ENCODE peak calls at places on chromosomes 11 and 22, in seven cellular contexts. Y is A549; N is stomach; S is CD4-positive, alpha-beta T cell; F is retinal pigment epithelial cell; Z is BJ; I is H9. U is an unnamed sample.

GRCh38 chr11:70477607-70478006 is 79.3 kb downstream of the CTTN start:
- DNase-seq in Y (no peak), N (no peak), S (no peak), F (no peak), Z (no peak), I (no peak), U (no peak)

GRCh38 chr22:47352920-47353700 is 590.7 kb downstream of the TBC1D22A start:
- DNase-seq in Y (no peak), N (peak; percentile 17), S (no peak), F (no peak), Z (no peak), I (no peak), U (peak; percentile 44)

GRCh38 chr11:2580444-2581050 is 119.2 kb downstream of the KCNQ1OT1 start:
- DNase-seq in Y (no peak), N (peak; percentile 18), S (no peak), F (no peak), Z (no peak), I (peak; percentile 19), U (peak; percentile 11)

GRCh38 chr11:119618208-119618909 is 110.6 kb downstream of the NECTIN1 start:
- DNase-seq in Y (no peak), N (no peak), S (no peak), F (no peak), Z (no peak), I (peak; percentile 27), U (no peak)

GRCh38 chr11:111944139-111944538 is 7.0 kb downstream of the DIXDC1 start:
- DNase-seq in Y (no peak), N (no peak), S (no peak), F (no peak), Z (peak; percentile 34), I (no peak), U (no peak)

GRCh38 chr11:69746780-69747742 is 28.1 kb downstream of the FGF4 start:
- DNase-seq in Y (no peak), N (no peak), S (no peak), F (peak; percentile 38), Z (no peak), I (no peak), U (no peak)

GRCh38 chr11:77266766-77267165 is 34.7 kb downstream of the GDPD4 start:
- DNase-seq in Y (no peak), N (no peak), S (no peak), F (no peak), Z (no peak), I (no peak), U (no peak)

GRCh38 chr11:74680035-74680671 is 51.1 kb downstream of the CHRDL2 start:
- DNase-seq in Y (no peak), N (peak; percentile 14), S (no peak), F (no peak), Z (no peak), I (peak; percentile 5), U (peak; percentile 14)

GRCh38 chr11:119484741-119485605 is 62.0 kb upstream of the THY1 start:
- DNase-seq in Y (no peak), N (peak; percentile 24), S (no peak), F (no peak), Z (no peak), I (peak; percentile 70), U (peak; percentile 36)

GRCh38 chr11:19547044-19547443 is 165.6 kb upstream of the NAV2 start:
- DNase-seq in Y (no peak), N (no peak), S (no peak), F (no peak), Z (no peak), I (no peak), U (no peak)

GRCh38 chr22:48154943-48155240 is 1392.4 kb downstream of the TBC1D22A start:
- DNase-seq in Y (no peak), N (no peak), S (no peak), F (no peak), Z (no peak), I (no peak), U (no peak)

GRCh38 chr11:16775604-16776283 is 37.3 kb downstream of the C11orf58 start:
- DNase-seq in Y (no peak), N (no peak), S (no peak), F (no peak), Z (no peak), I (no peak), U (no peak)

GRCh38 chr11:34988294-34989255 is 72.2 kb downstream of the PDHX start:
- DNase-seq in Y (no peak), N (no peak), S (no peak), F (no peak), Z (no peak), I (no peak), U (no peak)

GRCh38 chr11:115180272-115180671 is 323.9 kb downstream of the CADM1 start:
- DNase-seq in Y (no peak), N (no peak), S (no peak), F (no peak), Z (no peak), I (no peak), U (no peak)

GRCh38 chr22:48782817-48783511 is 1044.7 kb downstream of the BRD1 start:
- DNase-seq in Y (peak; percentile 10), N (no peak), S (no peak), F (no peak), Z (no peak), I (peak; percentile 59), U (no peak)

GRCh38 chr22:50141462-50141861 is 29.1 kb upstream of the PANX2 start:
- DNase-seq in Y (no peak), N (no peak), S (no peak), F (no peak), Z (no peak), I (no peak), U (no peak)

GRCh38 chr11:3944198-3944597 is 88.7 kb downstream of the STIM1 start:
- DNase-seq in Y (no peak), N (no peak), S (no peak), F (no peak), Z (no peak), I (no peak), U (no peak)

GRCh38 chr11:2578006-2578933 is 121.5 kb downstream of the KCNQ1OT1 start:
- DNase-seq in Y (no peak), N (peak; percentile 44), S (no peak), F (no peak), Z (no peak), I (peak; percentile 21), U (peak; percentile 6)

GRCh38 chr11:25970726-25971508 is 361.0 kb upstream of the ANO3 start:
- DNase-seq in Y (no peak), N (no peak), S (no peak), F (no peak), Z (no peak), I (no peak), U (no peak)

GRCh38 chr11:44767421-44767820 is 40.7 kb downstream of the TSPAN18 start:
- DNase-seq in Y (no peak), N (no peak), S (no peak), F (no peak), Z (no peak), I (no peak), U (peak; percentile 15)

GRCh38 chr11:44765676-44766075 is 38.9 kb downstream of the TSPAN18 start:
- DNase-seq in Y (no peak), N (no peak), S (no peak), F (no peak), Z (no peak), I (peak; percentile 5), U (no peak)

GRCh38 chr11:44765026-44765595 is 38.3 kb downstream of the TSPAN18 start:
- DNase-seq in Y (no peak), N (no peak), S (no peak), F (no peak), Z (no peak), I (peak; percentile 8), U (no peak)

GRCh38 chr11:44766972-44767278 is 40.2 kb downstream of the TSPAN18 start:
- DNase-seq in Y (no peak), N (no peak), S (no peak), F (no peak), Z (no peak), I (peak; percentile 24), U (no peak)

GRCh38 chr11:44766112-44766971 is 39.6 kb downstream of the TSPAN18 start:
- DNase-seq in Y (no peak), N (peak; percentile 50), S (no peak), F (peak; percentile 79), Z (peak; percentile 30), I (peak; percentile 22), U (no peak)
- TF ChIP-seq CTCF in Y (no peak), N (no peak), S (no peak), F (no peak), Z (peak; percentile 8), I (no peak), U (no peak)

GRCh38 chr11:7546324-7546791 is 32.6 kb downstream of the PPFIBP2 start:
- DNase-seq in Y (no peak), N (no peak), S (no peak), F (no peak), Z (no peak), I (no peak), U (no peak)

GRCh38 chr11:7547091-7547490 is 33.3 kb downstream of the PPFIBP2 start:
- DNase-seq in Y (no peak), N (no peak), S (no peak), F (no peak), Z (no peak), I (no peak), U (no peak)

GRCh38 chr11:7547687-7548086 is 33.9 kb downstream of the PPFIBP2 start:
- DNase-seq in Y (no peak), N (no peak), S (no peak), F (no peak), Z (no peak), I (no peak), U (no peak)

GRCh38 chr11:7549681-7550080 is 35.9 kb downstream of the PPFIBP2 start:
- DNase-seq in Y (no peak), N (no peak), S (no peak), F (no peak), Z (no peak), I (no peak), U (no peak)

DNA sequence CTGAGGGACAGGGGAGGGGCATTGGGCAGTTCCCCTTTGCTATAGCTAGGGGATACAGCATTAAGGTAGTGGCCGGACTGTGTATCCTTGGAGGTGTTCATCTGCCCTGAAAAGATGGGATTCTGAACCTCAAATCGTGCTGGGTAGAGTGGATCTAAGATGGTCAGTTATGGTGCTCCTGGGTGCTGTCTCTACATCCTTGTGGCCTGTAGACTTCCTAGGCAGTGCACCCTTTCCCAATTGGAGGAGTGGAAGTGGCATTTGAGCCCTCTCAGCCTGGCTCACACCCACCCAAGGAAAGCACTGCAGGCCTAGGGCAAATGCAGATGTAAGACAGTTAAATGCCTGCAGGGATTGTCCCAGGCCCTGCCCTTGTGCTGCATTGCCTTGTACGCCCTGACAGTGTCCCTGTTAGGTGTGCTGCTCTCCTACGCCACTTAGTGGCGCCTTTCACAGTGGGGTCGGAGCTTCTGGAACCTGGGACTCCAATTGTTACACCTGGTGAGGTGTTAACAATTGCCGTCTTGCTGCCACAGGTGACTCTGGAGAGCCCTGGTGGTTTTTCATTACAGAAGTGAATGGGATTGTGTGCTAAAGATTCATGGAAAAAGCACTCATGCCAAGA is 35.0 kb downstream of the PPFIBP2 start:
- DNase-seq in Y (no peak), N (peak; percentile 64), S (peak; percentile 10), F (no peak), Z (no peak), I (peak; percentile 89), U (peak; percentile 27)
- TF ChIP-seq CTCF in Y (peak; percentile 22), N (no peak), S (peak; percentile 57), F (peak; percentile 26), Z (no peak), I (peak; percentile 86), U (peak; percentile 69)

GRCh38 chr11:86418929-86419328 is 44.2 kb downstream of the CCDC81 start:
- DNase-seq in Y (no peak), N (no peak), S (no peak), F (no peak), Z (no peak), I (no peak), U (no peak)
- TF ChIP-seq CTCF in Y (no peak), N (no peak), S (no peak), F (no peak), Z (peak; percentile 22), I (peak; percentile 58), U (no peak)

GRCh38 chr22:31173386-31174145 is 13.6 kb downstream of the RNF185 start:
- DNase-seq in Y (peak; percentile 16), N (no peak), S (no peak), F (peak; percentile 79), Z (peak; percentile 79), I (no peak), U (peak; percentile 30)
- TF ChIP-seq CTCF in Y (no peak), N (no peak), S (no peak), F (no peak), Z (no peak), I (no peak), U (no peak)

U was measured in Peyer's patch.